ENCODE peak calls at places on chromosomes 5 and 9, in seven cellular contexts. One of them, this sample, is unnamed.

GRCh38 chr5:39453606-39454005 is 28.8 kb upstream of the DAB2 start:
- DNase-seq in fibroblast of lung: no peak
- DNase-seq in NAMALWA: no peak
- DNase-seq in stimulated activated CD4-positive, alpha-beta T cell treated with anti-CD3 and anti-CD28 coated beads, TNF-alpha, amount 100 ng/mL, for 4 hours: no peak
- DNase-seq in stomach: no peak
- DNase-seq in fibroblast of mammary gland: no peak
- DNase-seq in T-helper 1 cell: no peak
- DNase-seq in this sample: no peak

GRCh38 chr5:143492783-143493182 is 89.3 kb upstream of the NR3C1 start:
- DNase-seq in fibroblast of lung: no peak
- DNase-seq in NAMALWA: no peak
- DNase-seq in stimulated activated CD4-positive, alpha-beta T cell treated with anti-CD3 and anti-CD28 coated beads, TNF-alpha, amount 100 ng/mL, for 4 hours: no peak
- DNase-seq in stomach: no peak
- DNase-seq in fibroblast of mammary gland: no peak
- DNase-seq in T-helper 1 cell: no peak
- DNase-seq in this sample: no peak

GRCh38 chr5:124908603-124909451 is 162.4 kb upstream of the ZNF608 start:
- DNase-seq in fibroblast of lung: no peak
- DNase-seq in NAMALWA: no peak
- DNase-seq in stimulated activated CD4-positive, alpha-beta T cell treated with anti-CD3 and anti-CD28 coated beads, TNF-alpha, amount 100 ng/mL, for 4 hours: no peak
- DNase-seq in stomach: peak
- DNase-seq in fibroblast of mammary gland: peak
- DNase-seq in T-helper 1 cell: no peak
- DNase-seq in this sample: no peak

GRCh38 chr5:17860660-17861315 is 226.5 kb downstream of the TAF11L14 start:
- DNase-seq in fibroblast of lung: peak
- DNase-seq in NAMALWA: no peak
- DNase-seq in stimulated activated CD4-positive, alpha-beta T cell treated with anti-CD3 and anti-CD28 coated beads, TNF-alpha, amount 100 ng/mL, for 4 hours: no peak
- DNase-seq in stomach: no peak
- DNase-seq in fibroblast of mammary gland: peak
- DNase-seq in T-helper 1 cell: no peak
- DNase-seq in this sample: peak

GRCh38 chr9:136112541-136112940 is 6.1 kb downstream of the TMEM250 start:
- DNase-seq in fibroblast of lung: no peak
- DNase-seq in NAMALWA: no peak
- DNase-seq in stimulated activated CD4-positive, alpha-beta T cell treated with anti-CD3 and anti-CD28 coated beads, TNF-alpha, amount 100 ng/mL, for 4 hours: no peak
- DNase-seq in stomach: no peak
- DNase-seq in fibroblast of mammary gland: no peak
- DNase-seq in T-helper 1 cell: no peak
- DNase-seq in this sample: no peak

GRCh38 chr9:27090231-27090630 is 18.8 kb upstream of the TEK start:
- DNase-seq in fibroblast of lung: peak
- DNase-seq in NAMALWA: no peak
- DNase-seq in stimulated activated CD4-positive, alpha-beta T cell treated with anti-CD3 and anti-CD28 coated beads, TNF-alpha, amount 100 ng/mL, for 4 hours: no peak
- DNase-seq in stomach: no peak
- DNase-seq in fibroblast of mammary gland: peak
- DNase-seq in T-helper 1 cell: no peak
- DNase-seq in this sample: no peak

GRCh38 chr9:135282001-135282731 is 194.7 kb downstream of the OLFM1 start:
- DNase-seq in fibroblast of lung: peak
- DNase-seq in NAMALWA: peak
- DNase-seq in stimulated activated CD4-positive, alpha-beta T cell treated with anti-CD3 and anti-CD28 coated beads, TNF-alpha, amount 100 ng/mL, for 4 hours: no peak
- DNase-seq in stomach: peak
- DNase-seq in fibroblast of mammary gland: peak
- DNase-seq in T-helper 1 cell: no peak
- DNase-seq in this sample: no peak

GRCh38 chr5:43037929-43038510 is 2.1 kb downstream of the ANXA2R start:
- DNase-seq in fibroblast of lung: peak
- DNase-seq in NAMALWA: peak
- DNase-seq in stimulated activated CD4-positive, alpha-beta T cell treated with anti-CD3 and anti-CD28 coated beads, TNF-alpha, amount 100 ng/mL, for 4 hours: no peak
- DNase-seq in stomach: no peak
- DNase-seq in fibroblast of mammary gland: peak
- DNase-seq in T-helper 1 cell: peak
- DNase-seq in this sample: peak

GRCh38 chr5:178551059-178551458 is 39.1 kb downstream of the COL23A1 start:
- DNase-seq in fibroblast of lung: peak
- DNase-seq in NAMALWA: peak
- DNase-seq in stimulated activated CD4-positive, alpha-beta T cell treated with anti-CD3 and anti-CD28 coated beads, TNF-alpha, amount 100 ng/mL, for 4 hours: no peak
- DNase-seq in stomach: no peak
- DNase-seq in fibroblast of mammary gland: peak
- DNase-seq in T-helper 1 cell: no peak
- DNase-seq in this sample: peak

GRCh38 chr5:124453221-124454032 is 293.0 kb downstream of the ZNF608 start:
- DNase-seq in fibroblast of lung: peak
- DNase-seq in NAMALWA: peak
- DNase-seq in stimulated activated CD4-positive, alpha-beta T cell treated with anti-CD3 and anti-CD28 coated beads, TNF-alpha, amount 100 ng/mL, for 4 hours: no peak
- DNase-seq in stomach: no peak
- DNase-seq in fibroblast of mammary gland: peak
- DNase-seq in T-helper 1 cell: no peak
- DNase-seq in this sample: peak

GRCh38 chr9:68872026-68872501 is 141.8 kb downstream of the PRKACG start:
- DNase-seq in fibroblast of lung: no peak
- DNase-seq in NAMALWA: no peak
- DNase-seq in stimulated activated CD4-positive, alpha-beta T cell treated with anti-CD3 and anti-CD28 coated beads, TNF-alpha, amount 100 ng/mL, for 4 hours: no peak
- DNase-seq in stomach: peak
- DNase-seq in fibroblast of mammary gland: no peak
- DNase-seq in T-helper 1 cell: no peak
- DNase-seq in this sample: no peak

GRCh38 chr9:77785341-77785740 is 137.2 kb upstream of the GNA14 start:
- DNase-seq in fibroblast of lung: no peak
- DNase-seq in NAMALWA: no peak
- DNase-seq in stimulated activated CD4-positive, alpha-beta T cell treated with anti-CD3 and anti-CD28 coated beads, TNF-alpha, amount 100 ng/mL, for 4 hours: no peak
- DNase-seq in stomach: no peak
- DNase-seq in fibroblast of mammary gland: no peak
- DNase-seq in T-helper 1 cell: no peak
- DNase-seq in this sample: no peak

GRCh38 chr5:74685979-74686631 is 1.1 kb downstream of the HEXB start:
- DNase-seq in fibroblast of lung: peak
- DNase-seq in NAMALWA: peak
- DNase-seq in stimulated activated CD4-positive, alpha-beta T cell treated with anti-CD3 and anti-CD28 coated beads, TNF-alpha, amount 100 ng/mL, for 4 hours: no peak
- DNase-seq in stomach: no peak
- DNase-seq in fibroblast of mammary gland: peak
- DNase-seq in T-helper 1 cell: no peak
- DNase-seq in this sample: peak

GRCh38 chr5:144309265-144309664 is 138.6 kb downstream of the KCTD16 start:
- DNase-seq in fibroblast of lung: peak
- DNase-seq in NAMALWA: no peak
- DNase-seq in stimulated activated CD4-positive, alpha-beta T cell treated with anti-CD3 and anti-CD28 coated beads, TNF-alpha, amount 100 ng/mL, for 4 hours: no peak
- DNase-seq in stomach: no peak
- DNase-seq in fibroblast of mammary gland: no peak
- DNase-seq in T-helper 1 cell: no peak
- DNase-seq in this sample: no peak

GRCh38 chr9:137611623-137612609 is 6.4 kb downstream of the ARRDC1 start:
- DNase-seq in fibroblast of lung: peak
- DNase-seq in NAMALWA: no peak
- DNase-seq in stimulated activated CD4-positive, alpha-beta T cell treated with anti-CD3 and anti-CD28 coated beads, TNF-alpha, amount 100 ng/mL, for 4 hours: no peak
- DNase-seq in stomach: peak
- DNase-seq in fibroblast of mammary gland: peak
- DNase-seq in T-helper 1 cell: no peak
- DNase-seq in this sample: peak

GRCh38 chr9:70569070-70569772 is 154.8 kb upstream of the KLF9 start:
- DNase-seq in fibroblast of lung: no peak
- DNase-seq in NAMALWA: no peak
- DNase-seq in stimulated activated CD4-positive, alpha-beta T cell treated with anti-CD3 and anti-CD28 coated beads, TNF-alpha, amount 100 ng/mL, for 4 hours: no peak
- DNase-seq in stomach: no peak
- DNase-seq in fibroblast of mammary gland: peak
- DNase-seq in T-helper 1 cell: no peak
- DNase-seq in this sample: peak

GRCh38 chr5:33558489-33558888 is 117.7 kb downstream of the TARS1 start:
- DNase-seq in fibroblast of lung: peak
- DNase-seq in NAMALWA: no peak
- DNase-seq in stimulated activated CD4-positive, alpha-beta T cell treated with anti-CD3 and anti-CD28 coated beads, TNF-alpha, amount 100 ng/mL, for 4 hours: no peak
- DNase-seq in stomach: no peak
- DNase-seq in fibroblast of mammary gland: peak
- DNase-seq in T-helper 1 cell: no peak
- DNase-seq in this sample: peak

GRCh38 chr5:8913522-8913921 is 632.4 kb downstream of the SEMA5A start:
- DNase-seq in fibroblast of lung: no peak
- DNase-seq in NAMALWA: no peak
- DNase-seq in stimulated activated CD4-positive, alpha-beta T cell treated with anti-CD3 and anti-CD28 coated beads, TNF-alpha, amount 100 ng/mL, for 4 hours: no peak
- DNase-seq in stomach: no peak
- DNase-seq in fibroblast of mammary gland: no peak
- DNase-seq in T-helper 1 cell: no peak
- DNase-seq in this sample: no peak

GRCh38 chr5:39057745-39058144 is 16.5 kb downstream of the RICTOR start:
- DNase-seq in fibroblast of lung: peak
- DNase-seq in NAMALWA: no peak
- DNase-seq in stimulated activated CD4-positive, alpha-beta T cell treated with anti-CD3 and anti-CD28 coated beads, TNF-alpha, amount 100 ng/mL, for 4 hours: no peak
- DNase-seq in stomach: no peak
- DNase-seq in fibroblast of mammary gland: no peak
- DNase-seq in T-helper 1 cell: no peak
- DNase-seq in this sample: no peak

GRCh38 chr9:27785714-27786100 is 212.4 kb upstream of the C9orf72 start:
- DNase-seq in fibroblast of lung: no peak
- DNase-seq in NAMALWA: no peak
- DNase-seq in stimulated activated CD4-positive, alpha-beta T cell treated with anti-CD3 and anti-CD28 coated beads, TNF-alpha, amount 100 ng/mL, for 4 hours: no peak
- DNase-seq in stomach: no peak
- DNase-seq in fibroblast of mammary gland: no peak
- DNase-seq in T-helper 1 cell: no peak
- DNase-seq in this sample: no peak

GRCh38 chr9:121278535-121279169 is 10.7 kb downstream of the GSN start:
- DNase-seq in fibroblast of lung: peak
- DNase-seq in NAMALWA: peak
- DNase-seq in stimulated activated CD4-positive, alpha-beta T cell treated with anti-CD3 and anti-CD28 coated beads, TNF-alpha, amount 100 ng/mL, for 4 hours: no peak
- DNase-seq in stomach: peak
- DNase-seq in fibroblast of mammary gland: peak
- DNase-seq in T-helper 1 cell: no peak
- DNase-seq in this sample: peak

GRCh38 chr5:76602094-76602726 is 21.0 kb downstream of the F2RL2 start:
- DNase-seq in fibroblast of lung: peak
- DNase-seq in NAMALWA: peak
- DNase-seq in stimulated activated CD4-positive, alpha-beta T cell treated with anti-CD3 and anti-CD28 coated beads, TNF-alpha, amount 100 ng/mL, for 4 hours: no peak
- DNase-seq in stomach: no peak
- DNase-seq in fibroblast of mammary gland: peak
- DNase-seq in T-helper 1 cell: no peak
- DNase-seq in this sample: peak

GRCh38 chr9:120475341-120475740 is 104.6 kb downstream of the CDK5RAP2 start:
- DNase-seq in fibroblast of lung: peak
- DNase-seq in NAMALWA: no peak
- DNase-seq in stimulated activated CD4-positive, alpha-beta T cell treated with anti-CD3 and anti-CD28 coated beads, TNF-alpha, amount 100 ng/mL, for 4 hours: no peak
- DNase-seq in stomach: no peak
- DNase-seq in fibroblast of mammary gland: peak
- DNase-seq in T-helper 1 cell: no peak
- DNase-seq in this sample: peak

GRCh38 chr5:149780043-149780737 is 50.1 kb downstream of the PPARGC1B start:
- DNase-seq in fibroblast of lung: no peak
- DNase-seq in NAMALWA: no peak
- DNase-seq in stimulated activated CD4-positive, alpha-beta T cell treated with anti-CD3 and anti-CD28 coated beads, TNF-alpha, amount 100 ng/mL, for 4 hours: no peak
- DNase-seq in stomach: no peak
- DNase-seq in fibroblast of mammary gland: no peak
- DNase-seq in T-helper 1 cell: no peak
- DNase-seq in this sample: no peak

GRCh38 chr9:137460363-137461315 is 1.5 kb upstream of the NSMF start:
- DNase-seq in fibroblast of lung: no peak
- DNase-seq in NAMALWA: no peak
- DNase-seq in stimulated activated CD4-positive, alpha-beta T cell treated with anti-CD3 and anti-CD28 coated beads, TNF-alpha, amount 100 ng/mL, for 4 hours: no peak
- DNase-seq in stomach: no peak
- DNase-seq in fibroblast of mammary gland: no peak
- DNase-seq in T-helper 1 cell: no peak
- DNase-seq in this sample: no peak

GRCh38 chr5:5145651-5146529 is 5.8 kb downstream of the ADAMTS16 start:
- DNase-seq in fibroblast of lung: peak
- DNase-seq in NAMALWA: no peak
- DNase-seq in stimulated activated CD4-positive, alpha-beta T cell treated with anti-CD3 and anti-CD28 coated beads, TNF-alpha, amount 100 ng/mL, for 4 hours: no peak
- DNase-seq in stomach: no peak
- DNase-seq in fibroblast of mammary gland: peak
- DNase-seq in T-helper 1 cell: no peak
- DNase-seq in this sample: no peak

GRCh38 chr5:149404746-149405549 is 25.9 kb upstream of the IL17B start:
- DNase-seq in fibroblast of lung: peak
- DNase-seq in NAMALWA: no peak
- DNase-seq in stimulated activated CD4-positive, alpha-beta T cell treated with anti-CD3 and anti-CD28 coated beads, TNF-alpha, amount 100 ng/mL, for 4 hours: no peak
- DNase-seq in stomach: no peak
- DNase-seq in fibroblast of mammary gland: peak
- DNase-seq in T-helper 1 cell: no peak
- DNase-seq in this sample: no peak

GRCh38 chr9:1869843-1870242 is 145.3 kb upstream of the SMARCA2 start:
- DNase-seq in fibroblast of lung: no peak
- DNase-seq in NAMALWA: peak
- DNase-seq in stimulated activated CD4-positive, alpha-beta T cell treated with anti-CD3 and anti-CD28 coated beads, TNF-alpha, amount 100 ng/mL, for 4 hours: no peak
- DNase-seq in stomach: no peak
- DNase-seq in fibroblast of mammary gland: peak
- DNase-seq in T-helper 1 cell: no peak
- DNase-seq in this sample: no peak

GRCh38 chr5:150694638-150695037 is 6.2 kb downstream of the RBM22 start:
- DNase-seq in fibroblast of lung: peak
- DNase-seq in NAMALWA: no peak
- DNase-seq in stimulated activated CD4-positive, alpha-beta T cell treated with anti-CD3 and anti-CD28 coated beads, TNF-alpha, amount 100 ng/mL, for 4 hours: no peak
- DNase-seq in stomach: no peak
- DNase-seq in fibroblast of mammary gland: peak
- DNase-seq in T-helper 1 cell: no peak
- DNase-seq in this sample: peak

GRCh38 chr9:121892706-121893105 is 200.4 kb downstream of the TTLL11 start:
- DNase-seq in fibroblast of lung: no peak
- DNase-seq in NAMALWA: no peak
- DNase-seq in stimulated activated CD4-positive, alpha-beta T cell treated with anti-CD3 and anti-CD28 coated beads, TNF-alpha, amount 100 ng/mL, for 4 hours: no peak
- DNase-seq in stomach: no peak
- DNase-seq in fibroblast of mammary gland: no peak
- DNase-seq in T-helper 1 cell: no peak
- DNase-seq in this sample: no peak